ENCODE peak calls at places on chromosomes 12 and 14, in six cellular contexts. One of them, this sample, is unnamed. For H3K4me1, the result is how much of the 10 kb centered on the place peaks cover.

GRCh38 chr12:3167636-3168035 is 90.5 kb downstream of the TSPAN9 start:
- DNase-seq in tibial nerve: no peak
- DNase-seq in upper lobe of left lung: no peak
- DNase-seq in A549: no peak
- DNase-seq in IMR-90: no peak
- DNase-seq in esophagus squamous epithelium: no peak
- DNase-seq in this sample: no peak

GRCh38 chr12:76158518-76159321 is 74.2 kb upstream of the NAP1L1 start:
- DNase-seq in tibial nerve: no peak
- DNase-seq in upper lobe of left lung: peak
- DNase-seq in A549: peak
- DNase-seq in IMR-90: peak
- DNase-seq in esophagus squamous epithelium: no peak
- DNase-seq in this sample: peak

GRCh38 chr12:32134144-32134888 is 27.7 kb downstream of the BICD1 start:
- DNase-seq in tibial nerve: no peak
- DNase-seq in upper lobe of left lung: no peak
- DNase-seq in A549: no peak
- DNase-seq in IMR-90: peak
- DNase-seq in esophagus squamous epithelium: no peak
- DNase-seq in this sample: no peak

GRCh38 chr14:95774265-95775160 is 60.6 kb upstream of the TCL1A start:
- DNase-seq in tibial nerve: peak
- DNase-seq in upper lobe of left lung: peak
- DNase-seq in A549: peak
- DNase-seq in IMR-90: peak
- DNase-seq in esophagus squamous epithelium: no peak
- DNase-seq in this sample: peak

GRCh38 chr12:30450872-30451271 is 244.8 kb downstream of the IPO8 start:
- DNase-seq in tibial nerve: no peak
- DNase-seq in upper lobe of left lung: no peak
- DNase-seq in A549: no peak
- DNase-seq in IMR-90: no peak
- DNase-seq in esophagus squamous epithelium: no peak
- DNase-seq in this sample: no peak

GRCh38 chr14:31420013-31420318 is 384 bp downstream of the HEATR5A start:
- DNase-seq in tibial nerve: no peak
- DNase-seq in upper lobe of left lung: peak
- DNase-seq in A549: peak
- DNase-seq in IMR-90: no peak
- DNase-seq in esophagus squamous epithelium: no peak
- DNase-seq in this sample: peak

GRCh38 chr12:90292183-90292582 is 583.5 kb upstream of the ATP2B1 start:
- DNase-seq in tibial nerve: no peak
- DNase-seq in upper lobe of left lung: no peak
- DNase-seq in A549: no peak
- DNase-seq in IMR-90: no peak
- DNase-seq in esophagus squamous epithelium: no peak
- DNase-seq in this sample: no peak

GRCh38 chr12:121961195-121961879 is 42.9 kb downstream of the CFAP251 start:
- DNase-seq in tibial nerve: no peak
- DNase-seq in upper lobe of left lung: no peak
- DNase-seq in A549: no peak
- DNase-seq in IMR-90: no peak
- DNase-seq in esophagus squamous epithelium: no peak
- DNase-seq in this sample: no peak

GRCh38 chr12:24012528-24012927 is 63.1 kb upstream of the SOX5 start:
- DNase-seq in tibial nerve: no peak
- DNase-seq in upper lobe of left lung: no peak
- DNase-seq in A549: no peak
- DNase-seq in IMR-90: peak
- DNase-seq in esophagus squamous epithelium: no peak
- DNase-seq in this sample: no peak

GRCh38 chr12:7114008-7114407 is 5.0 kb upstream of the C1RL start:
- DNase-seq in tibial nerve: no peak
- DNase-seq in upper lobe of left lung: no peak
- DNase-seq in A549: no peak
- DNase-seq in IMR-90: no peak
- DNase-seq in esophagus squamous epithelium: no peak
- DNase-seq in this sample: no peak

GRCh38 chr12:113891737-113892520 is 74.2 kb downstream of the RBM19 start:
- DNase-seq in tibial nerve: no peak
- DNase-seq in upper lobe of left lung: no peak
- DNase-seq in A549: no peak
- DNase-seq in IMR-90: no peak
- DNase-seq in esophagus squamous epithelium: no peak
- DNase-seq in this sample: no peak

GRCh38 chr14:55327179-55327578 is 56.0 kb downstream of the FBXO34 start:
- DNase-seq in tibial nerve: no peak
- DNase-seq in upper lobe of left lung: no peak
- DNase-seq in A549: no peak
- DNase-seq in IMR-90: no peak
- DNase-seq in esophagus squamous epithelium: no peak
- DNase-seq in this sample: no peak

GRCh38 chr14:65485516-65485915 is 73.0 kb downstream of the FUT8 start:
- DNase-seq in tibial nerve: no peak
- DNase-seq in upper lobe of left lung: no peak
- DNase-seq in A549: no peak
- DNase-seq in IMR-90: no peak
- DNase-seq in esophagus squamous epithelium: no peak
- DNase-seq in this sample: no peak

GRCh38 chr12:53070901-53071492 is 8.2 kb downstream of the SPRYD3 start:
- DNase-seq in tibial nerve: no peak
- DNase-seq in upper lobe of left lung: no peak
- DNase-seq in A549: no peak
- DNase-seq in IMR-90: no peak
- DNase-seq in esophagus squamous epithelium: no peak
- DNase-seq in this sample: peak

GRCh38 chr14:23207146-23207540 is 23.7 kb upstream of the SLC7A8 start:
- DNase-seq in tibial nerve: no peak
- DNase-seq in upper lobe of left lung: no peak
- DNase-seq in A549: no peak
- DNase-seq in IMR-90: no peak
- DNase-seq in esophagus squamous epithelium: no peak
- DNase-seq in this sample: no peak

GRCh38 chr12:132015686-132016430 is 66.1 kb downstream of the EP400 start:
- DNase-seq in tibial nerve: no peak
- DNase-seq in upper lobe of left lung: no peak
- DNase-seq in A549: no peak
- DNase-seq in IMR-90: no peak
- DNase-seq in esophagus squamous epithelium: no peak
- DNase-seq in this sample: no peak

GRCh38 chr14:91649930-91650329 is 82.0 kb downstream of the CATSPERB start:
- DNase-seq in tibial nerve: no peak
- DNase-seq in upper lobe of left lung: peak
- DNase-seq in A549: peak
- DNase-seq in IMR-90: peak
- DNase-seq in esophagus squamous epithelium: no peak
- DNase-seq in this sample: peak

GRCh38 chr12:10941916-10942607 is 3.0 kb upstream of the TAS2R14 start:
- DNase-seq in tibial nerve: no peak
- DNase-seq in upper lobe of left lung: no peak
- DNase-seq in A549: peak
- DNase-seq in IMR-90: no peak
- DNase-seq in esophagus squamous epithelium: no peak
- DNase-seq in this sample: no peak

GRCh38 chr14:58912799-58913432 is 275.2 kb downstream of the DACT1 start:
- DNase-seq in tibial nerve: no peak
- DNase-seq in upper lobe of left lung: no peak
- DNase-seq in A549: peak
- DNase-seq in IMR-90: peak
- DNase-seq in esophagus squamous epithelium: no peak
- DNase-seq in this sample: no peak

GRCh38 chr14:34619399-34619920 is 10.5 kb downstream of the SNX6 start:
- DNase-seq in tibial nerve: no peak
- DNase-seq in upper lobe of left lung: no peak
- DNase-seq in A549: no peak
- DNase-seq in IMR-90: no peak
- DNase-seq in esophagus squamous epithelium: no peak
- DNase-seq in this sample: no peak

GRCh38 chr14:22646570-22647254 is 2.6 kb upstream of the OR6J1 start:
- DNase-seq in tibial nerve: no peak
- DNase-seq in upper lobe of left lung: no peak
- DNase-seq in A549: peak
- DNase-seq in IMR-90: peak
- DNase-seq in esophagus squamous epithelium: no peak
- DNase-seq in this sample: no peak

GRCh38 chr14:56150018-56150417 is 31.8 kb downstream of the PELI2 start:
- DNase-seq in tibial nerve: no peak
- DNase-seq in upper lobe of left lung: no peak
- DNase-seq in A549: no peak
- DNase-seq in IMR-90: no peak
- DNase-seq in esophagus squamous epithelium: no peak
- DNase-seq in this sample: no peak

GRCh38 chr12:53049582-53050318 is at the start of gene TNS2:
- DNase-seq in tibial nerve: peak
- DNase-seq in upper lobe of left lung: peak
- DNase-seq in A549: peak
- DNase-seq in IMR-90: peak
- DNase-seq in esophagus squamous epithelium: no peak
- DNase-seq in this sample: peak

GRCh38 chr12:101850199-101850598 is 19.4 kb upstream of the GNPTAB start:
- DNase-seq in tibial nerve: no peak
- DNase-seq in upper lobe of left lung: no peak
- DNase-seq in A549: no peak
- DNase-seq in IMR-90: no peak
- DNase-seq in esophagus squamous epithelium: no peak
- DNase-seq in this sample: no peak

GRCh38 chr14:62696261-62696968 is 348.8 kb downstream of the KCNH5 start:
- DNase-seq in tibial nerve: no peak
- DNase-seq in upper lobe of left lung: no peak
- DNase-seq in A549: no peak
- DNase-seq in IMR-90: no peak
- DNase-seq in esophagus squamous epithelium: no peak
- DNase-seq in this sample: no peak

GRCh38 chr14:81323094-81323493 is 77.0 kb downstream of the STON2 start:
- DNase-seq in tibial nerve: no peak
- DNase-seq in upper lobe of left lung: no peak
- DNase-seq in A549: no peak
- DNase-seq in IMR-90: no peak
- DNase-seq in esophagus squamous epithelium: no peak
- DNase-seq in this sample: no peak

GRCh38 chr14:81319314-81319713 is 80.8 kb downstream of the STON2 start:
- DNase-seq in tibial nerve: no peak
- DNase-seq in upper lobe of left lung: no peak
- DNase-seq in A549: no peak
- DNase-seq in IMR-90: no peak
- DNase-seq in esophagus squamous epithelium: no peak
- DNase-seq in this sample: no peak

GRCh38 chr14:81326451-81326850 is 73.7 kb downstream of the STON2 start:
- DNase-seq in tibial nerve: no peak
- DNase-seq in upper lobe of left lung: no peak
- DNase-seq in A549: no peak
- DNase-seq in IMR-90: no peak
- DNase-seq in esophagus squamous epithelium: no peak
- DNase-seq in this sample: no peak

GRCh38 chr14:81319946-81320345 is 80.2 kb downstream of the STON2 start:
- DNase-seq in tibial nerve: no peak
- DNase-seq in upper lobe of left lung: no peak
- DNase-seq in A549: no peak
- DNase-seq in IMR-90: no peak
- DNase-seq in esophagus squamous epithelium: no peak
- DNase-seq in this sample: no peak

DNA sequence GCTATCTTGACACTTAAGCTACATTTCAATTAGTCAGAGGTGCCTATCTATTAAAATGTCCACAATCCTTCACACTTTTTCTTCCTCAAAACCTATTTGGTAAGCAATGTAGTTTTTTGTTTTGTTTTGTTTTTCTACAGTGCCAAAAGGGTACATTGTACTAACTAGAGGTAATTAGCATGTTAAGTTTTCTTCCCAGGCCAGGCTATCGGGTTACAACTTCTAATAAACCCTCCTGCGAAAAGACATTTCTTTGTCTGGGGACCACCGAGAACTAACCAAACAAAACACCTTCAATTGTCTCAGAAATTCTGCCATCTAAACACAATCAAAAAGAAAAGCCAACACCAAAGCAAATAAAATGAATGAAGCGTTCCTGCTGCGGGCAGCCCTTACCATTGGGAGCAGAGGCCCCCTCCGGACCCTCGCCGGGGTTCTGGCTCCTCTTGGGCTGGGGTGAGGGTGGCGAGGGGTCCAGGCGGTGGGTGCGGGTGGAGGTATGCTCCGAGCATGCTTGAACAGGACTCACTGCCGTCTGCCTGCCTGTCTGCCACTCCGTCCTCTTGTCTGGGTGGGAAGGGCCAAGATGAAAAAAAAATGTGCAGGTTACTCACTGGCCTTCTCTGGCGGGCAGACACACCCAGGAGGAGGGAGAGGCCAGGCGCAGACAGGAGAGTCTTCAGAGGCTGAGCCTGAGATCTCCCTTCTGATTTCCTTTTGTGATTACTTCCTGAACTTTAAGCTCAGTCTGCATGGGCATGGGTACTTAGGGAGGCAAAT is 76.3 kb downstream of the STON2 start:
- DNase-seq in tibial nerve: no peak
- DNase-seq in upper lobe of left lung: peak
- DNase-seq in A549: peak
- DNase-seq in IMR-90: no peak
- DNase-seq in esophagus squamous epithelium: no peak
- DNase-seq in this sample: peak
- H3K4me3 ChIP-seq in tibial nerve: peak
- H3K4me3 ChIP-seq in upper lobe of left lung: peak
- H3K4me3 ChIP-seq in A549: peak
- H3K4me3 ChIP-seq in IMR-90: no peak
- H3K4me3 ChIP-seq in esophagus squamous epithelium: peak
- H3K4me3 ChIP-seq in this sample: peak

DNA sequence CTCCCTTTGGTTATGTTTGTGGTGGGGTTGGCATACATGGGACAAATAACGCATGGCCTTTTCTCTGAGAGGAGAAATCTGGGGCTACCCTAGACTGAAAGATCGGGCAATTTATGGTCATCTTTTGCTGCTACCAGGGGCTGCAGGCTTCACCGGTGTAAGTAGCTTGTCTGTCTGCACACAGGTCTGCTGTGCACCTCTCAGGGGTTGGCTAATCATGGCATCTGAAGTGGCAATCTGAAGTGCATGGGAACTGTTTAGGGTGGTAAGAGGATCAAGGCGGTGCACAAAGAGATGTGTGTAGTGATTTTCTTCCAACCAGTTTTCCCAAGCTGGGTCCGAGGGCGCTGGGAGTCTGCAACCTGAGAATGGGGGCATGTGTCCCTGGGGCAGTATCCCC is 141.3 kb downstream of the EMP1 start:
- DNase-seq in tibial nerve: no peak
- DNase-seq in upper lobe of left lung: peak
- DNase-seq in A549: no peak
- DNase-seq in IMR-90: no peak
- DNase-seq in esophagus squamous epithelium: no peak
- DNase-seq in this sample: no peak
- TF ChIP-seq POLR2A in tibial nerve: no peak
- TF ChIP-seq POLR2A in upper lobe of left lung: no peak
- TF ChIP-seq POLR2A in A549: no peak
- TF ChIP-seq POLR2A in IMR-90: no peak
- TF ChIP-seq POLR2A in esophagus squamous epithelium: no peak
- TF ChIP-seq POLR2A in this sample: no peak

GRCh38 chr14:103126088-103126872 is 3.0 kb downstream of the TNFAIP2 start:
- DNase-seq in tibial nerve: no peak
- DNase-seq in upper lobe of left lung: no peak
- DNase-seq in A549: no peak
- DNase-seq in IMR-90: no peak
- DNase-seq in esophagus squamous epithelium: no peak
- DNase-seq in this sample: no peak
- H3K4me1 ChIP-seq in tibial nerve: under half
- H3K4me1 ChIP-seq in upper lobe of left lung: half or more
- H3K4me1 ChIP-seq in A549: half or more
- H3K4me1 ChIP-seq in IMR-90: under half
- H3K4me1 ChIP-seq in esophagus squamous epithelium: half or more
- H3K4me1 ChIP-seq in this sample: under half

GRCh38 chr12:122965356-122965755 is 907 bp downstream of the ABCB9 start:
- DNase-seq in tibial nerve: no peak
- DNase-seq in upper lobe of left lung: no peak
- DNase-seq in A549: no peak
- DNase-seq in IMR-90: no peak
- DNase-seq in esophagus squamous epithelium: no peak
- DNase-seq in this sample: no peak
- H3K4me3 ChIP-seq in tibial nerve: peak
- H3K4me3 ChIP-seq in upper lobe of left lung: peak
- H3K4me3 ChIP-seq in A549: peak
- H3K4me3 ChIP-seq in IMR-90: no peak
- H3K4me3 ChIP-seq in esophagus squamous epithelium: peak
- H3K4me3 ChIP-seq in this sample: no peak